ENCODE peak calls at places on chromosomes 1 and 21, in nine cellular contexts. M, C, L, K, N, Z, O, I and Q are unnamed samples.

GRCh38 chr1:46489169-46489637 is 433 bp upstream of the DMBX1 start:
- DNase-seq in C (no peak), Z (no peak), M (no peak), O (no peak), L (no peak), K (peak; percentile 27), I (no peak), N (no peak), Q (no peak)

GRCh38 chr1:25616932-25617625 is 488 bp downstream of the MAN1C1 start:
- DNase-seq in Z (no peak), L (no peak), I (no peak), O (no peak), N (no peak), C (no peak), K (no peak), M (no peak), Q (peak; percentile 20)

GRCh38 chr1:6634278-6635052 is 9.8 kb downstream of the THAP3 start:
- DNase-seq in Z (no peak), C (no peak), L (no peak), K (no peak), M (no peak), O (peak; percentile 76), N (no peak), I (no peak), Q (peak; percentile 70)

GRCh38 chr1:94111879-94112278 is 9.1 kb downstream of the ABCA4 start:
- DNase-seq in O (no peak), C (no peak), K (no peak), Z (no peak), N (no peak), I (no peak), M (no peak), L (no peak), Q (no peak)

GRCh38 chr1:79982218-79982617 is 975.7 kb upstream of the ADGRL4 start:
- DNase-seq in L (no peak), C (no peak), M (no peak), N (no peak), O (peak; percentile 88), K (no peak), Z (peak; percentile 56), I (no peak), Q (no peak)

GRCh38 chr1:21342961-21343838 is 52.9 kb upstream of the ECE1 start:
- DNase-seq in K (no peak), N (no peak), O (no peak), M (peak; percentile 61), I (no peak), Z (no peak), C (no peak), L (no peak), Q (no peak)

GRCh38 chr1:230002164-230002803 is 64.8 kb upstream of the GALNT2 start:
- DNase-seq in N (no peak), I (no peak), M (no peak), O (peak; percentile 71), L (no peak), C (no peak), K (no peak), Z (no peak), Q (no peak)

GRCh38 chr21:46504681-46505080 is 46.0 kb downstream of the DIP2A start:
- DNase-seq in Z (no peak), L (no peak), C (no peak), M (peak; percentile 36), K (no peak), N (no peak), I (no peak), O (no peak), Q (no peak)

GRCh38 chr21:37072239-37072987 is 458 bp downstream of the PIGP start:
- DNase-seq in M (no peak), L (peak; percentile 80), I (no peak), K (peak; percentile 95), O (peak; percentile 91), Z (peak; percentile 54), C (no peak), N (no peak), Q (no peak)

GRCh38 chr21:41954654-41955499 is 1.1 kb upstream of the C2CD2 start:
- DNase-seq in I (no peak), Z (no peak), O (no peak), L (no peak), K (no peak), N (no peak), C (no peak), M (no peak), Q (no peak)

GRCh38 chr1:39142394-39143060 is 62.0 kb upstream of the MACF1 start:
- DNase-seq in I (no peak), L (no peak), O (no peak), M (no peak), C (no peak), K (no peak), Z (no peak), N (no peak), Q (no peak)

GRCh38 chr1:55069280-55069679 is 29.9 kb downstream of the PCSK9 start:
- DNase-seq in I (no peak), Z (no peak), M (no peak), C (no peak), O (no peak), K (no peak), N (no peak), L (no peak), Q (no peak)

GRCh38 chr1:116987256-116987555 is 14.4 kb upstream of the CD101 start:
- DNase-seq in M (no peak), L (no peak), I (no peak), Z (no peak), O (peak; percentile 47), K (no peak), N (no peak), C (peak; percentile 48), Q (no peak)

GRCh38 chr1:99849413-99849743 is 783 bp upstream of the AGL start:
- DNase-seq in N (peak; percentile 35), Z (no peak), L (no peak), I (no peak), M (no peak), O (no peak), C (no peak), K (no peak), Q (no peak)

GRCh38 chr1:223437151-223437550 is 43.9 kb downstream of the CCDC185 start:
- DNase-seq in N (no peak), L (no peak), O (no peak), K (no peak), I (no peak), Z (no peak), M (no peak), C (no peak), Q (no peak)

GRCh38 chr21:40245021-40245420 is 377.8 kb downstream of the PCP4 start:
- DNase-seq in C (no peak), M (no peak), L (peak; percentile 36), N (no peak), K (peak; percentile 14), I (no peak), O (no peak), Z (no peak), Q (no peak)

GRCh38 chr1:222049176-222049575 is 307.3 kb upstream of the DUSP10 start:
- DNase-seq in N (no peak), O (no peak), I (no peak), M (no peak), L (no peak), Z (no peak), C (no peak), K (no peak), Q (no peak)

GRCh38 chr1:62407398-62408009 is 29.3 kb upstream of the USP1 start:
- DNase-seq in Z (peak; percentile 31), M (peak; percentile 49), K (no peak), O (no peak), N (peak; percentile 64), C (no peak), I (no peak), L (peak; percentile 37), Q (peak; percentile 15)

GRCh38 chr21:31449912-31450535 is 106.0 kb upstream of the TIAM1 start:
- DNase-seq in N (no peak), M (no peak), O (no peak), Z (no peak), K (no peak), I (no peak), C (no peak), L (no peak), Q (no peak)

GRCh38 chr1:156502396-156502748 is 1.8 kb upstream of the MEF2D start:
- DNase-seq in I (no peak), Z (no peak), M (no peak), O (no peak), L (no peak), K (no peak), N (no peak), C (no peak), Q (no peak)

GRCh38 chr1:14549897-14550635 is 48.4 kb upstream of the KAZN start:
- DNase-seq in K (no peak), O (no peak), N (no peak), L (no peak), C (no peak), Z (no peak), I (no peak), M (no peak), Q (no peak)

GRCh38 chr1:163472267-163472666 is 150.5 kb downstream of the NUF2 start:
- DNase-seq in O (no peak), N (no peak), Z (no peak), L (peak; percentile 87), I (no peak), K (no peak), C (no peak), M (no peak), Q (no peak)

GRCh38 chr1:25217598-25218232 is 14.6 kb downstream of the SYF2 start:
- DNase-seq in Z (no peak), N (no peak), L (no peak), K (no peak), C (no peak), M (no peak), O (no peak), I (no peak), Q (no peak)

GRCh38 chr21:42370894-42371654 is 4.7 kb upstream of the TFF1 start:
- DNase-seq in Z (no peak), L (no peak), O (no peak), K (no peak), M (no peak), C (no peak), I (no peak), N (no peak), Q (no peak)

GRCh38 chr1:209646558-209646957 is 5.7 kb downstream of the LAMB3 start:
- DNase-seq in Z (no peak), N (no peak), O (no peak), L (no peak), C (no peak), I (no peak), K (no peak), M (no peak), Q (no peak)

GRCh38 chr1:213383465-213383864 is 332.4 kb downstream of the RPS6KC1 start:
- DNase-seq in K (no peak), N (no peak), O (no peak), M (no peak), I (no peak), C (no peak), L (no peak), Z (no peak), Q (no peak)

GRCh38 chr1:17633654-17634053 is 94.2 kb downstream of the ARHGEF10L start:
- DNase-seq in Z (peak; percentile 36), N (no peak), I (no peak), M (no peak), O (no peak), L (no peak), C (no peak), K (no peak), Q (no peak)

GRCh38 chr1:8598060-8598724 is 219.2 kb downstream of the RERE start:
- DNase-seq in C (no peak), Z (no peak), I (no peak), O (no peak), N (no peak), M (no peak), K (peak; percentile 66), L (no peak), Q (peak; percentile 47)

GRCh38 chr1:221083902-221084301 is 204.7 kb downstream of the HLX start:
- DNase-seq in O (no peak), M (no peak), N (no peak), Z (no peak), K (no peak), L (no peak), I (no peak), C (no peak), Q (no peak)

GRCh38 chr1:54407957-54408700 is 1.9 kb upstream of the SSBP3 start:
- DNase-seq in O (no peak), Z (peak; percentile 69), M (no peak), K (no peak), I (no peak), N (peak; percentile 45), C (no peak), L (no peak), Q (no peak)

GRCh38 chr21:27362249-27362648 is 395.4 kb upstream of the ADAMTS5 start:
- DNase-seq in Z (no peak), O (no peak), C (no peak), L (no peak), M (no peak), K (no peak), N (no peak), I (no peak), Q (no peak)